ENCODE peak calls at places on chromosomes 7 and 10, in nine cellular contexts. N is HT1080, X is NCI-H187 treated with DMSO at 0.1 percent for 48 hours, B is suprapubic skin, E is dorsolateral prefrontal cortex, W is tibial nerve, J is NCI-H146, D is ELF-1, F is progenitor cell of endocrine pancreas. P is an unnamed sample.

GRCh38 chr10:73910764-73911552 is at the start of gene PLAU:
- DNase-seq in N (peak), X (no peak), B (peak), E (no peak), W (peak), J (peak), D (peak), F (peak), P (peak)

GRCh38 chr7:82166666-82167065 is 276.9 kb downstream of the CACNA2D1 start:
- DNase-seq in N (no peak), X (no peak), B (no peak), E (no peak), W (no peak), J (peak), D (no peak), F (no peak), P (no peak)

GRCh38 chr10:58645762-58646161 is 133.1 kb downstream of the BICC1 start:
- DNase-seq in N (no peak), X (no peak), B (no peak), E (no peak), W (no peak), J (no peak), D (no peak), F (no peak), P (no peak)

GRCh38 chr7:120794100-120794729 is 63.7 kb downstream of the TSPAN12 start:
- DNase-seq in N (peak), X (no peak), B (no peak), E (no peak), W (no peak), J (no peak), D (no peak), F (no peak), P (no peak)

GRCh38 chr10:51892313-51892712 is 192.9 kb upstream of the CSTF2T start:
- DNase-seq in N (no peak), X (no peak), B (no peak), E (no peak), W (no peak), J (no peak), D (no peak), F (no peak), P (no peak)

GRCh38 chr7:20577362-20578069 is 38.0 kb upstream of the ABCB5 start:
- DNase-seq in N (no peak), X (no peak), B (no peak), E (no peak), W (no peak), J (no peak), D (no peak), F (no peak), P (no peak)

GRCh38 chr10:98555011-98555619 is 108.4 kb upstream of the HPS1 start:
- DNase-seq in N (no peak), X (no peak), B (no peak), E (no peak), W (no peak), J (peak), D (peak), F (no peak), P (no peak)

GRCh38 chr10:17913604-17914003 is 38.1 kb upstream of the SLC39A12 start:
- DNase-seq in N (no peak), X (no peak), B (no peak), E (no peak), W (no peak), J (no peak), D (no peak), F (no peak), P (no peak)

GRCh38 chr10:52106895-52107294 is 207.2 kb upstream of the DKK1 start:
- DNase-seq in N (no peak), X (no peak), B (no peak), E (no peak), W (no peak), J (no peak), D (no peak), F (no peak), P (no peak)